ENCODE peak calls at places on chromosomes 3 and 15, in ten cellular contexts. Q is cardiac fibroblast, R is NCI-H524, J is pancreas, U is skeletal muscle cell, N is sigmoid colon, M is caudate nucleus, A is AG09319, C is A172, P is brain microvascular endothelial cell. I is an unnamed sample.

GRCh38 chr15:73593278-73594074 is 39.7 kb downstream of the NPTN start:
- DNase-seq in N (peak), M (no peak), C (no peak), A (no peak), R (no peak), J (peak), Q (peak), U (no peak), P (peak), I (no peak)

GRCh38 chr3:101531473-101532086 is 18.6 kb upstream of the SENP7 start:
- DNase-seq in U (no peak), J (no peak), Q (peak), A (no peak), R (no peak), P (no peak), M (no peak), N (no peak), C (peak), I (no peak)

GRCh38 chr3:98890960-98891910 is 10.3 kb downstream of the DCBLD2 start:
- DNase-seq in A (no peak), N (no peak), Q (no peak), J (no peak), C (peak), P (no peak), U (no peak), R (no peak), M (no peak), I (no peak)

GRCh38 chr3:69817988-69818387 is 78.7 kb downstream of the MITF start:
- DNase-seq in N (no peak), R (no peak), U (no peak), A (no peak), P (no peak), J (no peak), Q (no peak), C (no peak), M (no peak), I (no peak)

GRCh38 chr15:63763476-63764123 is 70.1 kb downstream of the HERC1 start:
- DNase-seq in P (no peak), A (no peak), J (no peak), M (no peak), U (peak), C (peak), N (no peak), Q (no peak), R (no peak), I (no peak)

GRCh38 chr15:52040167-52040900 is 21.3 kb downstream of the MAPK6 start:
- DNase-seq in N (no peak), U (no peak), R (no peak), A (no peak), M (no peak), C (no peak), Q (peak), P (no peak), J (no peak), I (no peak)

GRCh38 chr3:129010316-129010956 is 9.3 kb downstream of the EFCC1 start:
- DNase-seq in J (no peak), M (no peak), U (no peak), P (no peak), Q (no peak), N (no peak), R (no peak), A (no peak), C (no peak), I (no peak)

GRCh38 chr15:80801891-80802680 is 22.9 kb downstream of the CEMIP start:
- DNase-seq in U (no peak), A (no peak), C (peak), N (no peak), P (no peak), J (no peak), M (no peak), R (peak), Q (no peak), I (no peak)

GRCh38 chr3:79250746-79251145 is 517.1 kb downstream of the ROBO1 start:
- DNase-seq in C (no peak), P (no peak), Q (no peak), M (no peak), A (no peak), N (no peak), U (no peak), R (no peak), J (no peak), I (no peak)

GRCh38 chr3:134077649-134078081 is 47.9 kb upstream of the SLCO2A1 start:
- DNase-seq in M (no peak), U (no peak), R (no peak), C (no peak), P (no peak), Q (no peak), J (no peak), A (no peak), N (no peak), I (no peak)

GRCh38 chr3:194100856-194101390 is 35.0 kb upstream of the HES1 start:
- DNase-seq in Q (no peak), U (no peak), C (no peak), J (no peak), M (no peak), P (no peak), A (no peak), N (no peak), R (no peak), I (no peak)

GRCh38 chr3:69838217-69838616 is 99.0 kb downstream of the MITF start:
- DNase-seq in C (peak), J (no peak), U (peak), M (no peak), R (no peak), A (peak), N (no peak), P (peak), Q (peak), I (no peak)

GRCh38 chr3:38117163-38117716 is 19.7 kb downstream of the ACAA1 start:
- DNase-seq in J (peak), U (no peak), A (no peak), Q (no peak), C (peak), M (no peak), N (peak), R (no peak), P (no peak), I (no peak)

GRCh38 chr3:37909067-37909911 is 47.6 kb downstream of the CTDSPL start:
- DNase-seq in R (no peak), M (no peak), Q (peak), A (no peak), P (peak), N (no peak), J (no peak), U (no peak), C (peak), I (no peak)

GRCh38 chr3:179801831-179802230 is 149.0 kb downstream of the USP13 start:
- DNase-seq in R (no peak), U (no peak), Q (no peak), A (no peak), N (no peak), M (no peak), P (no peak), J (no peak), C (no peak), I (no peak)

I was measured in activated T-helper 2 cell treated with anti-CD3 and anti-CD28 coated beads, Interferon-gamma antibody, Interleukin-2, Interleukin-4, amounts not matched to agents 10 μg/mL and 5 μg/mL and 100 μg/mL, durations not matched to agents 14 hours and 24 hours and 36 hours.